ENCODE peak calls at places on chromosomes 16 and 17, in seven cellular contexts. One of them, this sample, is unnamed.

GRCh38 chr17:8857919-8858318 is 9.6 kb downstream of the PIK3R6 start:
- DNase-seq in astrocyte of the spinal cord: peak
- DNase-seq in PC-3: no peak
- DNase-seq in body of pancreas: no peak
- DNase-seq in NCI-H524 treated with DMSO at 0.1 percent for 48 hours: no peak
- DNase-seq in NCI-H2081 treated with DMSO at 0.1 percent for 48 hours: no peak
- DNase-seq in right lobe of liver: no peak
- DNase-seq in this sample: no peak

GRCh38 chr16:67944690-67945391 is 921 bp upstream of the LCAT start:
- DNase-seq in NCI-H524 treated with DMSO at 0.1 percent for 48 hours: no peak
- DNase-seq in astrocyte of the spinal cord: no peak
- DNase-seq in body of pancreas: no peak
- DNase-seq in right lobe of liver: no peak
- DNase-seq in NCI-H2081 treated with DMSO at 0.1 percent for 48 hours: no peak
- DNase-seq in PC-3: no peak
- DNase-seq in this sample: no peak

GRCh38 chr17:32345953-32346600 is 3.9 kb upstream of the ZNF207 start:
- DNase-seq in NCI-H524 treated with DMSO at 0.1 percent for 48 hours: no peak
- DNase-seq in body of pancreas: no peak
- DNase-seq in PC-3: no peak
- DNase-seq in right lobe of liver: no peak
- DNase-seq in NCI-H2081 treated with DMSO at 0.1 percent for 48 hours: no peak
- DNase-seq in astrocyte of the spinal cord: no peak
- DNase-seq in this sample: no peak

GRCh38 chr16:68993421-68993820 is 112.0 kb upstream of the HAS3 start:
- DNase-seq in NCI-H2081 treated with DMSO at 0.1 percent for 48 hours: no peak
- DNase-seq in astrocyte of the spinal cord: no peak
- DNase-seq in body of pancreas: no peak
- DNase-seq in PC-3: no peak
- DNase-seq in right lobe of liver: no peak
- DNase-seq in NCI-H524 treated with DMSO at 0.1 percent for 48 hours: no peak
- DNase-seq in this sample: no peak

GRCh38 chr17:73900516-73900915 is 256.3 kb upstream of the SDK2 start:
- DNase-seq in PC-3: no peak
- DNase-seq in right lobe of liver: no peak
- DNase-seq in body of pancreas: no peak
- DNase-seq in NCI-H524 treated with DMSO at 0.1 percent for 48 hours: no peak
- DNase-seq in astrocyte of the spinal cord: no peak
- DNase-seq in NCI-H2081 treated with DMSO at 0.1 percent for 48 hours: no peak
- DNase-seq in this sample: no peak

GRCh38 chr17:56548661-56549060 is 44.8 kb upstream of the NOG start:
- DNase-seq in PC-3: peak
- DNase-seq in right lobe of liver: no peak
- DNase-seq in NCI-H524 treated with DMSO at 0.1 percent for 48 hours: no peak
- DNase-seq in astrocyte of the spinal cord: no peak
- DNase-seq in body of pancreas: no peak
- DNase-seq in NCI-H2081 treated with DMSO at 0.1 percent for 48 hours: no peak
- DNase-seq in this sample: no peak

GRCh38 chr17:81342700-81343070 is 47.6 kb upstream of the SLC38A10 start:
- DNase-seq in NCI-H524 treated with DMSO at 0.1 percent for 48 hours: no peak
- DNase-seq in PC-3: no peak
- DNase-seq in astrocyte of the spinal cord: no peak
- DNase-seq in right lobe of liver: no peak
- DNase-seq in body of pancreas: no peak
- DNase-seq in NCI-H2081 treated with DMSO at 0.1 percent for 48 hours: no peak
- DNase-seq in this sample: peak

GRCh38 chr17:82871776-82872561 is 32.1 kb upstream of the ZNF750 start:
- DNase-seq in NCI-H2081 treated with DMSO at 0.1 percent for 48 hours: no peak
- DNase-seq in body of pancreas: no peak
- DNase-seq in right lobe of liver: peak
- DNase-seq in astrocyte of the spinal cord: no peak
- DNase-seq in PC-3: no peak
- DNase-seq in NCI-H524 treated with DMSO at 0.1 percent for 48 hours: no peak
- DNase-seq in this sample: peak

GRCh38 chr16:60206511-60206910 is 1472.4 kb upstream of the GOT2 start:
- DNase-seq in NCI-H524 treated with DMSO at 0.1 percent for 48 hours: no peak
- DNase-seq in right lobe of liver: no peak
- DNase-seq in astrocyte of the spinal cord: no peak
- DNase-seq in NCI-H2081 treated with DMSO at 0.1 percent for 48 hours: no peak
- DNase-seq in body of pancreas: no peak
- DNase-seq in PC-3: no peak
- DNase-seq in this sample: no peak

GRCh38 chr16:535446-536405 is 8.2 kb downstream of the CAPN15 start:
- DNase-seq in body of pancreas: peak
- DNase-seq in right lobe of liver: no peak
- DNase-seq in NCI-H2081 treated with DMSO at 0.1 percent for 48 hours: no peak
- DNase-seq in astrocyte of the spinal cord: peak
- DNase-seq in NCI-H524 treated with DMSO at 0.1 percent for 48 hours: no peak
- DNase-seq in PC-3: peak
- DNase-seq in this sample: no peak

GRCh38 chr16:77480671-77481315 is 46.0 kb upstream of the ADAMTS18 start:
- DNase-seq in NCI-H2081 treated with DMSO at 0.1 percent for 48 hours: no peak
- DNase-seq in astrocyte of the spinal cord: no peak
- DNase-seq in PC-3: no peak
- DNase-seq in body of pancreas: no peak
- DNase-seq in NCI-H524 treated with DMSO at 0.1 percent for 48 hours: no peak
- DNase-seq in right lobe of liver: no peak
- DNase-seq in this sample: no peak

GRCh38 chr17:57130708-57131461 is 45.8 kb downstream of the AKAP1 start:
- DNase-seq in NCI-H524 treated with DMSO at 0.1 percent for 48 hours: peak
- DNase-seq in PC-3: peak
- DNase-seq in body of pancreas: peak
- DNase-seq in NCI-H2081 treated with DMSO at 0.1 percent for 48 hours: peak
- DNase-seq in right lobe of liver: peak
- DNase-seq in astrocyte of the spinal cord: peak
- DNase-seq in this sample: peak

GRCh38 chr17:2814499-2815341 is 18.5 kb downstream of the RAP1GAP2 start:
- DNase-seq in NCI-H524 treated with DMSO at 0.1 percent for 48 hours: no peak
- DNase-seq in NCI-H2081 treated with DMSO at 0.1 percent for 48 hours: no peak
- DNase-seq in body of pancreas: peak
- DNase-seq in PC-3: peak
- DNase-seq in right lobe of liver: no peak
- DNase-seq in astrocyte of the spinal cord: no peak
- DNase-seq in this sample: peak

GRCh38 chr16:399278-400019 is 2.2 kb upstream of the DECR2 start:
- DNase-seq in NCI-H2081 treated with DMSO at 0.1 percent for 48 hours: no peak
- DNase-seq in NCI-H524 treated with DMSO at 0.1 percent for 48 hours: no peak
- DNase-seq in astrocyte of the spinal cord: no peak
- DNase-seq in body of pancreas: no peak
- DNase-seq in PC-3: no peak
- DNase-seq in right lobe of liver: no peak
- DNase-seq in this sample: no peak

GRCh38 chr17:79612468-79613194 is 1.8 kb upstream of the RBFOX3 start:
- DNase-seq in PC-3: peak
- DNase-seq in body of pancreas: peak
- DNase-seq in NCI-H2081 treated with DMSO at 0.1 percent for 48 hours: no peak
- DNase-seq in right lobe of liver: no peak
- DNase-seq in NCI-H524 treated with DMSO at 0.1 percent for 48 hours: peak
- DNase-seq in astrocyte of the spinal cord: no peak
- DNase-seq in this sample: no peak

GRCh38 chr16:88487920-88488842 is 35.1 kb downstream of the ZFPM1 start:
- DNase-seq in NCI-H2081 treated with DMSO at 0.1 percent for 48 hours: no peak
- DNase-seq in PC-3: no peak
- DNase-seq in NCI-H524 treated with DMSO at 0.1 percent for 48 hours: no peak
- DNase-seq in astrocyte of the spinal cord: no peak
- DNase-seq in body of pancreas: peak
- DNase-seq in right lobe of liver: peak
- DNase-seq in this sample: no peak

GRCh38 chr16:58025351-58026138 is at the start of gene MMP15:
- DNase-seq in astrocyte of the spinal cord: peak
- DNase-seq in PC-3: peak
- DNase-seq in right lobe of liver: peak
- DNase-seq in body of pancreas: peak
- DNase-seq in NCI-H524 treated with DMSO at 0.1 percent for 48 hours: no peak
- DNase-seq in NCI-H2081 treated with DMSO at 0.1 percent for 48 hours: no peak
- DNase-seq in this sample: peak

GRCh38 chr17:46834846-46835245 is 16.4 kb upstream of the WNT3 start:
- DNase-seq in PC-3: no peak
- DNase-seq in NCI-H2081 treated with DMSO at 0.1 percent for 48 hours: no peak
- DNase-seq in NCI-H524 treated with DMSO at 0.1 percent for 48 hours: no peak
- DNase-seq in body of pancreas: no peak
- DNase-seq in right lobe of liver: no peak
- DNase-seq in astrocyte of the spinal cord: no peak
- DNase-seq in this sample: no peak

GRCh38 chr16:8888951-8889892 is 7.1 kb downstream of the LITAFD start:
- DNase-seq in NCI-H524 treated with DMSO at 0.1 percent for 48 hours: no peak
- DNase-seq in right lobe of liver: peak
- DNase-seq in NCI-H2081 treated with DMSO at 0.1 percent for 48 hours: no peak
- DNase-seq in astrocyte of the spinal cord: no peak
- DNase-seq in body of pancreas: no peak
- DNase-seq in PC-3: no peak
- DNase-seq in this sample: peak

GRCh38 chr16:71524566-71525553 is 1.4 kb upstream of the CHST4 start:
- DNase-seq in PC-3: no peak
- DNase-seq in astrocyte of the spinal cord: no peak
- DNase-seq in NCI-H524 treated with DMSO at 0.1 percent for 48 hours: no peak
- DNase-seq in NCI-H2081 treated with DMSO at 0.1 percent for 48 hours: no peak
- DNase-seq in right lobe of liver: no peak
- DNase-seq in body of pancreas: no peak
- DNase-seq in this sample: no peak

GRCh38 chr17:58560511-58560910 is 46.1 kb upstream of the MTMR4 start:
- DNase-seq in astrocyte of the spinal cord: no peak
- DNase-seq in NCI-H524 treated with DMSO at 0.1 percent for 48 hours: peak
- DNase-seq in body of pancreas: no peak
- DNase-seq in NCI-H2081 treated with DMSO at 0.1 percent for 48 hours: no peak
- DNase-seq in PC-3: no peak
- DNase-seq in right lobe of liver: no peak
- DNase-seq in this sample: no peak

GRCh38 chr16:2429771-2430663 is 770 bp downstream of the CCNF start:
- DNase-seq in body of pancreas: no peak
- DNase-seq in NCI-H2081 treated with DMSO at 0.1 percent for 48 hours: no peak
- DNase-seq in right lobe of liver: no peak
- DNase-seq in NCI-H524 treated with DMSO at 0.1 percent for 48 hours: no peak
- DNase-seq in astrocyte of the spinal cord: peak
- DNase-seq in PC-3: peak
- DNase-seq in this sample: no peak

GRCh38 chr16:75088934-75089333 is 27.6 kb downstream of the LDHD start:
- DNase-seq in NCI-H524 treated with DMSO at 0.1 percent for 48 hours: no peak
- DNase-seq in NCI-H2081 treated with DMSO at 0.1 percent for 48 hours: no peak
- DNase-seq in astrocyte of the spinal cord: no peak
- DNase-seq in right lobe of liver: no peak
- DNase-seq in body of pancreas: no peak
- DNase-seq in PC-3: no peak
- DNase-seq in this sample: no peak

GRCh38 chr16:23286131-23286532 is 16.0 kb upstream of the SCNN1B start:
- DNase-seq in body of pancreas: no peak
- DNase-seq in NCI-H2081 treated with DMSO at 0.1 percent for 48 hours: no peak
- DNase-seq in PC-3: peak
- DNase-seq in NCI-H524 treated with DMSO at 0.1 percent for 48 hours: no peak
- DNase-seq in astrocyte of the spinal cord: peak
- DNase-seq in right lobe of liver: no peak
- DNase-seq in this sample: no peak

GRCh38 chr16:6828690-6829089 is 504.0 kb upstream of the RBFOX1 start:
- DNase-seq in right lobe of liver: no peak
- DNase-seq in NCI-H2081 treated with DMSO at 0.1 percent for 48 hours: no peak
- DNase-seq in PC-3: no peak
- DNase-seq in NCI-H524 treated with DMSO at 0.1 percent for 48 hours: no peak
- DNase-seq in body of pancreas: no peak
- DNase-seq in astrocyte of the spinal cord: no peak
- DNase-seq in this sample: no peak

GRCh38 chr16:138049-138417 is 440 bp downstream of the NPRL3 start:
- DNase-seq in PC-3: no peak
- DNase-seq in body of pancreas: peak
- DNase-seq in NCI-H2081 treated with DMSO at 0.1 percent for 48 hours: no peak
- DNase-seq in NCI-H524 treated with DMSO at 0.1 percent for 48 hours: no peak
- DNase-seq in right lobe of liver: peak
- DNase-seq in astrocyte of the spinal cord: no peak
- DNase-seq in this sample: no peak

GRCh38 chr17:7922499-7923289 is 6.6 kb upstream of the RNF227 start:
- DNase-seq in astrocyte of the spinal cord: peak
- DNase-seq in NCI-H524 treated with DMSO at 0.1 percent for 48 hours: no peak
- DNase-seq in PC-3: no peak
- DNase-seq in right lobe of liver: peak
- DNase-seq in body of pancreas: peak
- DNase-seq in NCI-H2081 treated with DMSO at 0.1 percent for 48 hours: no peak
- DNase-seq in this sample: peak

GRCh38 chr16:6189216-6189615 is 1091.6 kb upstream of the EEF2KMT start:
- DNase-seq in astrocyte of the spinal cord: no peak
- DNase-seq in NCI-H2081 treated with DMSO at 0.1 percent for 48 hours: no peak
- DNase-seq in body of pancreas: no peak
- DNase-seq in NCI-H524 treated with DMSO at 0.1 percent for 48 hours: no peak
- DNase-seq in PC-3: no peak
- DNase-seq in right lobe of liver: no peak
- DNase-seq in this sample: no peak

GRCh38 chr16:26247063-26247462 is 555.3 kb downstream of the HS3ST4 start:
- DNase-seq in NCI-H524 treated with DMSO at 0.1 percent for 48 hours: no peak
- DNase-seq in NCI-H2081 treated with DMSO at 0.1 percent for 48 hours: no peak
- DNase-seq in astrocyte of the spinal cord: no peak
- DNase-seq in right lobe of liver: no peak
- DNase-seq in body of pancreas: no peak
- DNase-seq in PC-3: no peak
- DNase-seq in this sample: no peak

GRCh38 chr16:54362801-54363200 is 76.2 kb upstream of the IRX3 start:
- DNase-seq in NCI-H524 treated with DMSO at 0.1 percent for 48 hours: no peak
- DNase-seq in PC-3: no peak
- DNase-seq in right lobe of liver: no peak
- DNase-seq in astrocyte of the spinal cord: no peak
- DNase-seq in NCI-H2081 treated with DMSO at 0.1 percent for 48 hours: no peak
- DNase-seq in body of pancreas: no peak
- DNase-seq in this sample: no peak

GRCh38 chr16:73058221-73058615 is 10.3 kb upstream of the ZFHX3 start:
- DNase-seq in NCI-H2081 treated with DMSO at 0.1 percent for 48 hours: no peak
- DNase-seq in right lobe of liver: peak
- DNase-seq in astrocyte of the spinal cord: no peak
- DNase-seq in PC-3: no peak
- DNase-seq in body of pancreas: peak
- DNase-seq in NCI-H524 treated with DMSO at 0.1 percent for 48 hours: no peak
- DNase-seq in this sample: peak

GRCh38 chr16:57377080-57377841 is 5.0 kb downstream of the CX3CL1 start:
- DNase-seq in body of pancreas: no peak
- DNase-seq in astrocyte of the spinal cord: no peak
- DNase-seq in PC-3: peak
- DNase-seq in NCI-H524 treated with DMSO at 0.1 percent for 48 hours: no peak
- DNase-seq in NCI-H2081 treated with DMSO at 0.1 percent for 48 hours: no peak
- DNase-seq in right lobe of liver: no peak
- DNase-seq in this sample: no peak

GRCh38 chr17:69883139-69883538 is 191.9 kb upstream of the KCNJ16 start:
- DNase-seq in PC-3: no peak
- DNase-seq in NCI-H2081 treated with DMSO at 0.1 percent for 48 hours: no peak
- DNase-seq in right lobe of liver: no peak
- DNase-seq in astrocyte of the spinal cord: no peak
- DNase-seq in body of pancreas: no peak
- DNase-seq in NCI-H524 treated with DMSO at 0.1 percent for 48 hours: no peak
- DNase-seq in this sample: no peak

GRCh38 chr17:2343421-2343820 is 6.1 kb downstream of the SGSM2 start:
- DNase-seq in astrocyte of the spinal cord: no peak
- DNase-seq in PC-3: peak
- DNase-seq in body of pancreas: no peak
- DNase-seq in right lobe of liver: no peak
- DNase-seq in NCI-H524 treated with DMSO at 0.1 percent for 48 hours: no peak
- DNase-seq in NCI-H2081 treated with DMSO at 0.1 percent for 48 hours: no peak
- DNase-seq in this sample: no peak

GRCh38 chr17:31499771-31500554 is 108.5 kb downstream of the RAB11FIP4 start:
- DNase-seq in body of pancreas: peak
- DNase-seq in PC-3: peak
- DNase-seq in NCI-H2081 treated with DMSO at 0.1 percent for 48 hours: no peak
- DNase-seq in NCI-H524 treated with DMSO at 0.1 percent for 48 hours: peak
- DNase-seq in right lobe of liver: peak
- DNase-seq in astrocyte of the spinal cord: peak
- DNase-seq in this sample: peak

GRCh38 chr17:7238418-7239090 is 703 bp downstream of the PHF23 start:
- DNase-seq in astrocyte of the spinal cord: no peak
- DNase-seq in body of pancreas: peak
- DNase-seq in PC-3: no peak
- DNase-seq in NCI-H2081 treated with DMSO at 0.1 percent for 48 hours: no peak
- DNase-seq in NCI-H524 treated with DMSO at 0.1 percent for 48 hours: no peak
- DNase-seq in right lobe of liver: no peak
- DNase-seq in this sample: no peak

GRCh38 chr17:73365934-73366623 is 54.3 kb upstream of the CDC42EP4 start:
- DNase-seq in right lobe of liver: no peak
- DNase-seq in astrocyte of the spinal cord: peak
- DNase-seq in NCI-H2081 treated with DMSO at 0.1 percent for 48 hours: no peak
- DNase-seq in body of pancreas: peak
- DNase-seq in NCI-H524 treated with DMSO at 0.1 percent for 48 hours: no peak
- DNase-seq in PC-3: no peak
- DNase-seq in this sample: no peak